ENCODE peak calls at places on chromosome 20, in eight cellular contexts. One of them, this sample, is unnamed.

GRCh38 chr20:8132015-8132631 is at the start of gene PLCB1:
- DNase-seq in RWPE2: peak; percentile 72
- DNase-seq in neural progenitor cell: peak; percentile 95
- DNase-seq in naive thymus-derived CD4-positive, alpha-beta T cell: peak; percentile 70
- DNase-seq in thoracic aorta: peak; percentile 12
- DNase-seq in stomach: peak; percentile 87
- DNase-seq in transverse colon: peak; percentile 77
- DNase-seq in uterus: peak; percentile 80
- DNase-seq in this sample: peak; percentile 73

GRCh38 chr20:32681175-32682084 is 7.7 kb upstream of the C20orf203 start:
- DNase-seq in RWPE2: peak; percentile 97
- DNase-seq in neural progenitor cell: peak; percentile 78
- DNase-seq in naive thymus-derived CD4-positive, alpha-beta T cell: no peak
- DNase-seq in thoracic aorta: no peak
- DNase-seq in stomach: no peak
- DNase-seq in transverse colon: no peak
- DNase-seq in uterus: no peak
- DNase-seq in this sample: no peak

GRCh38 chr20:8213270-8213669 is 81.2 kb downstream of the PLCB1 start:
- DNase-seq in RWPE2: no peak
- DNase-seq in neural progenitor cell: no peak
- DNase-seq in naive thymus-derived CD4-positive, alpha-beta T cell: no peak
- DNase-seq in thoracic aorta: no peak
- DNase-seq in stomach: no peak
- DNase-seq in transverse colon: no peak
- DNase-seq in uterus: no peak
- DNase-seq in this sample: no peak

GRCh38 chr20:54347216-54347833 is 128.1 kb upstream of the DOK5 start:
- DNase-seq in RWPE2: no peak
- DNase-seq in neural progenitor cell: no peak
- DNase-seq in naive thymus-derived CD4-positive, alpha-beta T cell: no peak
- DNase-seq in thoracic aorta: no peak
- DNase-seq in stomach: no peak
- DNase-seq in transverse colon: no peak
- DNase-seq in uterus: no peak
- DNase-seq in this sample: no peak

GRCh38 chr20:8074931-8075330 is 55.4 kb upstream of the TMX4 start:
- DNase-seq in RWPE2: no peak
- DNase-seq in neural progenitor cell: no peak
- DNase-seq in naive thymus-derived CD4-positive, alpha-beta T cell: no peak
- DNase-seq in thoracic aorta: no peak
- DNase-seq in stomach: no peak
- DNase-seq in transverse colon: no peak
- DNase-seq in uterus: no peak
- DNase-seq in this sample: no peak

GRCh38 chr20:41030536-41031242 is 2.1 kb downstream of the TOP1 start:
- DNase-seq in RWPE2: no peak
- DNase-seq in neural progenitor cell: no peak
- DNase-seq in naive thymus-derived CD4-positive, alpha-beta T cell: no peak
- DNase-seq in thoracic aorta: no peak
- DNase-seq in stomach: no peak
- DNase-seq in transverse colon: no peak
- DNase-seq in uterus: no peak
- DNase-seq in this sample: no peak

GRCh38 chr20:54318892-54319291 is 111.0 kb downstream of the PFDN4 start:
- DNase-seq in RWPE2: no peak
- DNase-seq in neural progenitor cell: no peak
- DNase-seq in naive thymus-derived CD4-positive, alpha-beta T cell: no peak
- DNase-seq in thoracic aorta: no peak
- DNase-seq in stomach: no peak
- DNase-seq in transverse colon: no peak
- DNase-seq in uterus: no peak
- DNase-seq in this sample: no peak

GRCh38 chr20:57788936-57789613 is 79.3 kb upstream of the PMEPA1 start:
- DNase-seq in RWPE2: peak; percentile 73
- DNase-seq in neural progenitor cell: no peak
- DNase-seq in naive thymus-derived CD4-positive, alpha-beta T cell: no peak
- DNase-seq in thoracic aorta: no peak
- DNase-seq in stomach: no peak
- DNase-seq in transverse colon: no peak
- DNase-seq in uterus: no peak
- DNase-seq in this sample: no peak

GRCh38 chr20:62025832-62026563 is 39.7 kb downstream of the TAF4 start:
- DNase-seq in RWPE2: no peak
- DNase-seq in neural progenitor cell: no peak
- DNase-seq in naive thymus-derived CD4-positive, alpha-beta T cell: peak; percentile 39
- DNase-seq in thoracic aorta: no peak
- DNase-seq in stomach: no peak
- DNase-seq in transverse colon: no peak
- DNase-seq in uterus: peak; percentile 43
- DNase-seq in this sample: no peak

GRCh38 chr20:19492937-19493336 is 265.1 kb upstream of the RIN2 start:
- DNase-seq in RWPE2: no peak
- DNase-seq in neural progenitor cell: peak; percentile 57
- DNase-seq in naive thymus-derived CD4-positive, alpha-beta T cell: no peak
- DNase-seq in thoracic aorta: no peak
- DNase-seq in stomach: no peak
- DNase-seq in transverse colon: no peak
- DNase-seq in uterus: no peak
- DNase-seq in this sample: no peak

GRCh38 chr20:54106162-54106561 is 35.8 kb upstream of the BCAS1 start:
- DNase-seq in RWPE2: no peak
- DNase-seq in neural progenitor cell: no peak
- DNase-seq in naive thymus-derived CD4-positive, alpha-beta T cell: no peak
- DNase-seq in thoracic aorta: no peak
- DNase-seq in stomach: no peak
- DNase-seq in transverse colon: no peak
- DNase-seq in uterus: no peak
- DNase-seq in this sample: no peak

GRCh38 chr20:51387125-51387865 is 155.2 kb downstream of the NFATC2 start:
- DNase-seq in RWPE2: peak; percentile 53
- DNase-seq in neural progenitor cell: peak; percentile 34
- DNase-seq in naive thymus-derived CD4-positive, alpha-beta T cell: no peak
- DNase-seq in thoracic aorta: no peak
- DNase-seq in stomach: no peak
- DNase-seq in transverse colon: no peak
- DNase-seq in uterus: no peak
- DNase-seq in this sample: no peak

GRCh38 chr20:52150440-52151258 is 40.9 kb downstream of the ZFP64 start:
- DNase-seq in RWPE2: no peak
- DNase-seq in neural progenitor cell: peak; percentile 54
- DNase-seq in naive thymus-derived CD4-positive, alpha-beta T cell: peak; percentile 27
- DNase-seq in thoracic aorta: no peak
- DNase-seq in stomach: no peak
- DNase-seq in transverse colon: no peak
- DNase-seq in uterus: no peak
- DNase-seq in this sample: no peak

GRCh38 chr20:57464642-57465211 is 60.2 kb downstream of the CTCFL start:
- DNase-seq in RWPE2: no peak
- DNase-seq in neural progenitor cell: no peak
- DNase-seq in naive thymus-derived CD4-positive, alpha-beta T cell: no peak
- DNase-seq in thoracic aorta: no peak
- DNase-seq in stomach: no peak
- DNase-seq in transverse colon: no peak
- DNase-seq in uterus: no peak
- DNase-seq in this sample: no peak

GRCh38 chr20:8535403-8536003 is 403.4 kb downstream of the PLCB1 start:
- DNase-seq in RWPE2: no peak
- DNase-seq in neural progenitor cell: peak; percentile 32
- DNase-seq in naive thymus-derived CD4-positive, alpha-beta T cell: no peak
- DNase-seq in thoracic aorta: no peak
- DNase-seq in stomach: no peak
- DNase-seq in transverse colon: no peak
- DNase-seq in uterus: no peak
- DNase-seq in this sample: no peak

GRCh38 chr20:10580700-10581099 is 93.1 kb downstream of the JAG1 start:
- DNase-seq in RWPE2: no peak
- DNase-seq in neural progenitor cell: no peak
- DNase-seq in naive thymus-derived CD4-positive, alpha-beta T cell: no peak
- DNase-seq in thoracic aorta: no peak
- DNase-seq in stomach: no peak
- DNase-seq in transverse colon: no peak
- DNase-seq in uterus: no peak
- DNase-seq in this sample: no peak

GRCh38 chr20:31869942-31870702 is at the start of the genes DUSP15 and TTLL9:
- DNase-seq in RWPE2: no peak
- DNase-seq in neural progenitor cell: peak; percentile 75
- DNase-seq in naive thymus-derived CD4-positive, alpha-beta T cell: no peak
- DNase-seq in thoracic aorta: no peak
- DNase-seq in stomach: peak; percentile 55
- DNase-seq in transverse colon: peak; percentile 26
- DNase-seq in uterus: no peak
- DNase-seq in this sample: no peak

GRCh38 chr20:19974621-19975435 is 42.3 kb upstream of the NAA20 start:
- DNase-seq in RWPE2: peak; percentile 89
- DNase-seq in neural progenitor cell: no peak
- DNase-seq in naive thymus-derived CD4-positive, alpha-beta T cell: no peak
- DNase-seq in thoracic aorta: peak; percentile 80
- DNase-seq in stomach: peak; percentile 88
- DNase-seq in transverse colon: peak; percentile 63
- DNase-seq in uterus: peak; percentile 91
- DNase-seq in this sample: no peak

GRCh38 chr20:19742974-19743649 is 14.9 kb upstream of the RIN2 start:
- DNase-seq in RWPE2: no peak
- DNase-seq in neural progenitor cell: no peak
- DNase-seq in naive thymus-derived CD4-positive, alpha-beta T cell: no peak
- DNase-seq in thoracic aorta: no peak
- DNase-seq in stomach: no peak
- DNase-seq in transverse colon: no peak
- DNase-seq in uterus: no peak
- DNase-seq in this sample: no peak

GRCh38 chr20:10074513-10074912 is 39.7 kb downstream of the ANKEF1 start:
- DNase-seq in RWPE2: peak; percentile 80
- DNase-seq in neural progenitor cell: no peak
- DNase-seq in naive thymus-derived CD4-positive, alpha-beta T cell: no peak
- DNase-seq in thoracic aorta: peak; percentile 4
- DNase-seq in stomach: no peak
- DNase-seq in transverse colon: no peak
- DNase-seq in uterus: no peak
- DNase-seq in this sample: no peak

GRCh38 chr20:34825530-34826362 is at the start of gene NCOA6:
- DNase-seq in RWPE2: peak; percentile 93
- DNase-seq in neural progenitor cell: peak; percentile 82
- DNase-seq in naive thymus-derived CD4-positive, alpha-beta T cell: peak; percentile 82
- DNase-seq in thoracic aorta: peak; percentile 61
- DNase-seq in stomach: peak; percentile 90
- DNase-seq in transverse colon: peak; percentile 91
- DNase-seq in uterus: peak; percentile 88
- DNase-seq in this sample: peak; percentile 75

GRCh38 chr20:25286917-25287316 is 39.0 kb downstream of the PYGB start:
- DNase-seq in RWPE2: peak; percentile 29
- DNase-seq in neural progenitor cell: no peak
- DNase-seq in naive thymus-derived CD4-positive, alpha-beta T cell: no peak
- DNase-seq in thoracic aorta: no peak
- DNase-seq in stomach: no peak
- DNase-seq in transverse colon: peak; percentile 5
- DNase-seq in uterus: peak; percentile 8
- DNase-seq in this sample: no peak

GRCh38 chr20:17665756-17666155 is 16.3 kb downstream of the RRBP1 start:
- DNase-seq in RWPE2: no peak
- DNase-seq in neural progenitor cell: no peak
- DNase-seq in naive thymus-derived CD4-positive, alpha-beta T cell: no peak
- DNase-seq in thoracic aorta: no peak
- DNase-seq in stomach: no peak
- DNase-seq in transverse colon: no peak
- DNase-seq in uterus: no peak
- DNase-seq in this sample: no peak
- H3K4me1 ChIP-seq in RWPE2: no peaks in the 10 kb centered on the region
- H3K4me1 ChIP-seq in neural progenitor cell: peaks cover 19% of the 10 kb centered on the region
- H3K4me1 ChIP-seq in naive thymus-derived CD4-positive, alpha-beta T cell: no peaks in the 10 kb centered on the region
- H3K4me1 ChIP-seq in thoracic aorta: peaks cover 53% of the 10 kb centered on the region
- H3K4me1 ChIP-seq in stomach: peaks cover 94% of the 10 kb centered on the region
- H3K4me1 ChIP-seq in transverse colon: peaks cover 29% of the 10 kb centered on the region
- H3K4me1 ChIP-seq in uterus: peaks cover 12% of the 10 kb centered on the region
- H3K4me1 ChIP-seq in this sample: peaks cover 12% of the 10 kb centered on the region

DNA sequence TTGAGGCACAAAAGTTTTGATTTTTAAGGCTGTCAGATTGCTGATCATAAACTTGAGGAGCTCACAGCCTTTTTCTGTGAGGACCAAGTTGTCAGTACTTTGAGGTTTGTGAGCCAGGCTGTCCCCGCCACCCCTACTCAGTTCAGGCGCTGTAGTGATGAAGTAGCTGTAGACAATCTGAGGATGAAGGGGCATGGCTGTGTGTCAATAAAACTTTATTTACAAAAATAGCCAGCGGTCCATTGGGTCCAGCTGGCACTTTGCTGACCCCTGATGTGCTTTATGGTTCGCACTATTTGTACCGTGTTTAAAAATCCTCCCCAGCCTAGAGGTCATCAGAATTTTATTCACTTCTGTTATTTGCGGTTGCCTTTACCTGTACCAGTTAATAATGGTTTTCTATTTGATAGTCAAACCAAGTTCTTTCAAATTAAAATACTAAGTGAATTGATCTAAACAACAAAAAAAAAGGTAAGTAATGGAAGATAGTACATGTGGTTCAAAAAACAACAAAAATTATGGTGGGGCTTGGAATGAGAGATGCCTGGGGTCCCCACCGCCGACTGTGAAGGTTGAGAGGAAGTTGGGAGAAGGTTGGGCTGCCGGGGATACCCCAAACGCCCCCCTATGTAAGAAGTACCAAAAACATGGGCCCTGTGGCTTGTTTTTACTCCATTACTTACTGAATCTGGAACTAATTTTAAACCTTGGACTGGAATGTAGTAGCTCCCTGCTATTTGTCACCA is 123.6 kb downstream of the SYCP2 start:
- DNase-seq in RWPE2: peak; percentile 51
- DNase-seq in neural progenitor cell: no peak
- DNase-seq in naive thymus-derived CD4-positive, alpha-beta T cell: no peak
- DNase-seq in thoracic aorta: no peak
- DNase-seq in stomach: no peak
- DNase-seq in transverse colon: no peak
- DNase-seq in uterus: no peak
- DNase-seq in this sample: no peak
- H3K4me3 ChIP-seq in RWPE2: no peak overlapping the region
- H3K4me3 ChIP-seq in neural progenitor cell: no peak overlapping the region
- H3K4me3 ChIP-seq in naive thymus-derived CD4-positive, alpha-beta T cell: no peak overlapping the region
- H3K4me3 ChIP-seq in thoracic aorta: no peak overlapping the region
- H3K4me3 ChIP-seq in stomach: no peak overlapping the region
- H3K4me3 ChIP-seq in transverse colon: no peak overlapping the region
- H3K4me3 ChIP-seq in uterus: no peak overlapping the region
- H3K4me3 ChIP-seq in this sample: no peak overlapping the region

DNA sequence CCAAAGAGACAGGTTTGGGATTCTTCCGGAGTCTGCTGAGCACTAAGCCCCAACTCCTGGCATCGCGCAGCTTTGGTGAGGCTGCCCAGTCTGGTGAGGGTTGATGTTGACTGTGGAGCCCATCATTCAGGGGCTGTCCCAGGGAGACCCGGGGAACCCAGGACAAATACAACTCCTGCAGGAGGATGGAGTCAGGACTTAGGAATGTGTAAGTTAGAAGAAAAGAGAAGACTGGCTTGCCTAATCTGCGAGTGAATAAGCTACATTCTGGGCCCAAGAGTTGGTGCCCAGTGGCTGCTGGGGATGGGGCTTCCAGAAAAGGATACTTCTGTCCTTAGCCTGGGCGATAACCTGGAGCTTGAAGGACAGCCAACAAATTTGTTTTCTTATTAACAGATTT is 47.9 kb downstream of the STK35 start:
- DNase-seq in RWPE2: no peak
- DNase-seq in neural progenitor cell: no peak
- DNase-seq in naive thymus-derived CD4-positive, alpha-beta T cell: no peak
- DNase-seq in thoracic aorta: no peak
- DNase-seq in stomach: no peak
- DNase-seq in transverse colon: no peak
- DNase-seq in uterus: no peak
- DNase-seq in this sample: no peak
- H3K4me1 ChIP-seq in RWPE2: peaks cover 16% of the 10 kb centered on the region
- H3K4me1 ChIP-seq in neural progenitor cell: no peaks in the 10 kb centered on the region
- H3K4me1 ChIP-seq in naive thymus-derived CD4-positive, alpha-beta T cell: no peaks in the 10 kb centered on the region
- H3K4me1 ChIP-seq in thoracic aorta: peaks cover 9% of the 10 kb centered on the region
- H3K4me1 ChIP-seq in stomach: peaks cover 24% of the 10 kb centered on the region
- H3K4me1 ChIP-seq in transverse colon: no peaks in the 10 kb centered on the region
- H3K4me1 ChIP-seq in uterus: peaks cover 14% of the 10 kb centered on the region
- H3K4me1 ChIP-seq in this sample: no peaks in the 10 kb centered on the region

GRCh38 chr20:47318596-47319516 is 37.6 kb downstream of the ZMYND8 start:
- DNase-seq in RWPE2: peak; percentile 88
- DNase-seq in neural progenitor cell: peak; percentile 80
- DNase-seq in naive thymus-derived CD4-positive, alpha-beta T cell: no peak
- DNase-seq in thoracic aorta: peak; percentile 40
- DNase-seq in stomach: peak; percentile 85
- DNase-seq in transverse colon: peak; percentile 78
- DNase-seq in uterus: peak; percentile 84
- DNase-seq in this sample: no peak
- H3K4me3 ChIP-seq in RWPE2: peak overlapping the region; percentile 4
- H3K4me3 ChIP-seq in neural progenitor cell: peak overlapping the region; percentile 8
- H3K4me3 ChIP-seq in naive thymus-derived CD4-positive, alpha-beta T cell: no peak overlapping the region
- H3K4me3 ChIP-seq in thoracic aorta: peak overlapping the region; percentile 44
- H3K4me3 ChIP-seq in stomach: peak overlapping the region; percentile 6
- H3K4me3 ChIP-seq in transverse colon: no peak overlapping the region
- H3K4me3 ChIP-seq in uterus: no peak overlapping the region
- H3K4me3 ChIP-seq in this sample: no peak overlapping the region